ENCODE peak calls at places on chromosomes 12 and 14, in five cellular contexts. G, S, W, H and A are unnamed samples.

GRCh38 chr14:100567009-100567876 is 20.0 kb downstream of the BEGAIN start:
- DNase-seq in W (no peak), S (peak), G (no peak), H (no peak), A (no peak)

GRCh38 chr14:38121280-38121679 is 86.4 kb upstream of the SSTR1 start:
- DNase-seq in W (no peak), G (peak), S (no peak), H (peak), A (no peak)

GRCh38 chr12:13581031-13581430 is 384.5 kb downstream of the EMP1 start:
- DNase-seq in H (no peak), G (no peak), W (peak), S (no peak), A (no peak)

GRCh38 chr14:31858868-31859267 is 218.2 kb upstream of the ARHGAP5 start:
- DNase-seq in W (no peak), H (no peak), S (no peak), G (no peak), A (no peak)

GRCh38 chr12:65269603-65270002 is 8.9 kb upstream of the MSRB3 start:
- DNase-seq in S (no peak), H (no peak), G (peak), W (no peak), A (no peak)

GRCh38 chr12:102334765-102335164 is 137.1 kb upstream of the PMCH start:
- DNase-seq in S (no peak), G (no peak), W (no peak), H (no peak), A (no peak)

GRCh38 chr14:75335588-75335987 is 57.0 kb downstream of the FOS start:
- DNase-seq in G (no peak), H (no peak), W (no peak), S (no peak), A (no peak)

GRCh38 chr12:54369597-54370217 is 5.4 kb upstream of the GPR84 start:
- DNase-seq in G (no peak), W (no peak), H (no peak), S (no peak), A (no peak)

GRCh38 chr12:59780605-59781135 is 184.8 kb downstream of the SLC16A7 start:
- DNase-seq in S (peak), G (peak), W (peak), H (peak), A (peak)

GRCh38 chr12:65622056-65622455 is 202.2 kb upstream of the HMGA2 start:
- DNase-seq in H (no peak), W (no peak), G (no peak), S (no peak), A (no peak)

GRCh38 chr12:121581681-121582439 is 1.0 kb upstream of the KDM2B start:
- DNase-seq in H (peak), W (no peak), G (peak), S (no peak), A (no peak)

GRCh38 chr14:81990312-81990761 is 456.7 kb upstream of the SEL1L start:
- DNase-seq in S (peak), H (peak), W (peak), G (peak), A (peak)

GRCh38 chr12:115618105-115618504 is 659.4 kb downstream of the MED13L start:
- DNase-seq in S (no peak), G (no peak), H (no peak), W (no peak), A (no peak)

GRCh38 chr14:42715316-42715715 is 1108.6 kb downstream of the LRFN5 start:
- DNase-seq in W (no peak), G (no peak), H (no peak), S (no peak), A (peak)

GRCh38 chr12:121767525-121768016 is 25.9 kb downstream of the RHOF start:
- DNase-seq in G (no peak), S (no peak), W (no peak), H (no peak), A (peak)

GRCh38 chr12:47328831-47329545 is 249.2 kb upstream of the AMIGO2 start:
- DNase-seq in G (no peak), H (no peak), S (no peak), W (no peak), A (peak)

DNA sequence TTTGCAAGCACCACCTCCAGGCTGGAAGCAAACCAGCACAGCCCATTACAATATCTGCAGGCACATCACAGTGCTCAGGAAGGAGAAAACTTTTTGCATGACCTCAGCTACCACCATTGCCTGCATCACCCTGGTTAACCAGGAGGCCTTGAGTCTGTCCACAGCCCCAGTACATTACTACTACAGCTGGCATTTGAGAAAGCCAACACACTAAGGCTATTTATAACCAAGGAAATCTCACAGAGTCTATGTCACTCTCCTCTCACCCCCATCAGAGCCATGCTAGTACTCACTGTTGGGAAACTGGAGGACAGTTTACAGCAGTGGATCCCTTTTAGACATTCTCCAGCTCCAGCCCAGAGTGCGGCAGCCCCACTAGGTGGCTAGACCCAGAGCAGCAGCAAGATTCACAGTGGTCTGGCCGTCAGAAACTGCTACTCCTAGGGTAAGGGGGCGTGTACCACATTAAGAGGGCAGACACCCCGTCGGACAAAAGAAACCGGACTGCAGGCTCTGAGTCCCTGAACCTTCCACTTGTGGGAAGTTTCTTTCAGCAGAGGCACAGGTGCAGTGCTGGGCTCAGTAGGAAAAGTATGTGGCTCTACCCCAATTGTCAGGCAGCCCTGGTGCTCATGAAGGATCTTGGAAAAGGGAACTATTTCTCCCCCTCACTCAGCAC is 14.7 kb downstream of the CEP128 start:
- DNase-seq in H (no peak), G (no peak), S (no peak), W (no peak), A (peak)
- H2AFZ ChIP-seq in H (no peak), G (no peak), S (no peak), W (no peak), A (no peak)

DNA sequence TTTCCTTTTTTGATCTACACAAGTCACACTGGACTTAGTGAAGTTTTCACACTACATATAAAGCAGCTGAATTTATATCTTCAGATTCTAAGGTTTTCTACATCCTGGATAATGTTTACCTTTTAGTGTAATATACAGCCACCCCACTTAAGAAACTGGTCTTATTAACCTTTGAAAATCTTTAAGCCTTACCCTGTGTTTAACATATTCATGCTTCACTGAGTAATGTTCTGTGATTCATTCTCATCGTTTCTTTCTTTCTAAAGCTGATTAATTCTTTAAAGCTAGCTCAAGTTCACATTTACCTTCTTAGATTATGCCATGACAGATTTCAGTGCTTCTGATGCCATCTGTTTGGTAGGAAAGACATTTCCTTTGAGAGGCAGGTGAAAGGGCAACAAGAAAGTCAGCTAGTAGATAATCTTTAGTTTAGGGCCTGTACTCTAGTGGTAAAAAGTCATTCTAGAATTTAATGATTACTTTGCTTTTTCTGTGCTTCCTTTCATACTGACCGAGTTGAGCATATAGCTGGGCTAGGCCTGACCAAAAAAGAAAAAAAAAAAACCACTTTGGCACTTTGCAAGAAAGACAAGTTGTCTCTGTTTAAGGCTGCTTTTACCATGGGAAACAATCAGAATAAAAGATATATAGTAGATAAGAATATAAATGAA is 690.9 kb upstream of the FBXO33 start:
- DNase-seq in H (no peak), W (peak), G (no peak), S (no peak), A (peak)
- H2AFZ ChIP-seq in H (peak), W (peak), G (no peak), S (peak), A (peak)

GRCh38 chr14:90649557-90650135 is 166.6 kb downstream of the TTC7B start:
- DNase-seq in S (no peak), W (no peak), G (no peak), H (no peak), A (no peak)
- H2AFZ ChIP-seq in S (no peak), W (no peak), G (no peak), H (no peak), A (no peak)

GRCh38 chr14:76920572-76921175 is 94.5 kb downstream of the LRRC74A start:
- DNase-seq in S (peak), W (no peak), G (no peak), H (no peak), A (peak)
- H2AFZ ChIP-seq in S (no peak), W (no peak), G (peak), H (no peak), A (peak)

DNA sequence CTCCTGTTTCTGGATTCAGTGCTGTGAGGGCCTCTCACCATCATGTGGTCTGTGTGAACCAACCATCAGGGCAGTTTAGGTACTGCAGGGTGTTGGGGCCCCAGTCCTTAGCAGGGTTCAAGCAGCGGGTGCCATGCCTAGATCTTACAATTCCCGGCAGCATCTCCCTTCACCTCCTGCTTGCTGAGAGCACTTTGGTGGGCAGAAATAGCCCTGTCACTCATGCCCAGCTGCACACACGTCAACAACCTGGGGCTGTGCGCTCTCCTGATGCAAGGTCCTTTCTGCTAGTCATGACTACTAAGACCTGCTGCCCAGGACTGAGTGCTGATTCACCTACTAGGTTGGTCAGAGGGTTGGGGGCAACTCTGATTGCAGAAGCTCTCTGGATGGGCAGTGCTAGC is 72.1 kb downstream of the NINJ2 start:
- DNase-seq in S (peak), W (no peak), H (no peak), G (no peak), A (no peak)
- H2AFZ ChIP-seq in S (peak), W (no peak), H (no peak), G (no peak), A (no peak)

DNA sequence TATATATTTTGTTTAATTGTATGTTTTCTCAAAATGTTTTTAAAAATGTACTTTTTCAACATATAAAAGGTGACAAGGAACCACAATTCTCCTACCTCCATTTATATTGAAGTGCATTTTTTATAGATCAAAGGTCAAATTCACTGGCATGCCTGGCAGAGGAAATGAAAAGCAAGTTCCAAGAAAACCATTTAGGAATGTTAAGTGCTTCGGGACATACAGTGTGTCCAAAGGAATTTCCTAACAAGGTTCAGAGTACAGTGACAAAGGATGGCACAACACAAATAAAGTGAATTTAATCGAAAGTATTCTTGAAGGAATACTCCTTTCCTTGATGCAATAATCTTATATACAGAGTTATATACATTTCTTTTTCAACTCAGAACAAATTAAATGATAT is 242.3 kb downstream of the CCER1 start:
- DNase-seq in H (no peak), S (peak), W (no peak), G (peak), A (no peak)
- H2AFZ ChIP-seq in H (no peak), S (no peak), W (no peak), G (peak), A (no peak)